ENCODE peak calls at places on chromosomes 3 and 15, in eight cellular contexts. One of them, this sample, is unnamed.

GRCh38 chr3:135248217-135248616 is 453.2 kb downstream of the EPHB1 start:
- DNase-seq in NCI-H460: no peak
- DNase-seq in CMK: no peak
- DNase-seq in iPS-NIHi11: no peak
- DNase-seq in lower lobe of right lung: no peak
- DNase-seq in GM10248: no peak
- DNase-seq in activated gamma-delta T cell: no peak
- DNase-seq in occipital lobe: no peak
- DNase-seq in this sample: no peak

GRCh38 chr3:62755285-62755684 is 119.9 kb downstream of the CADPS start:
- DNase-seq in NCI-H460: no peak
- DNase-seq in CMK: no peak
- DNase-seq in iPS-NIHi11: no peak
- DNase-seq in lower lobe of right lung: no peak
- DNase-seq in GM10248: no peak
- DNase-seq in activated gamma-delta T cell: no peak
- DNase-seq in occipital lobe: no peak
- DNase-seq in this sample: no peak

GRCh38 chr3:170776887-170777551 is 93.0 kb downstream of the RPL22L1 start:
- DNase-seq in NCI-H460: no peak
- DNase-seq in CMK: no peak
- DNase-seq in iPS-NIHi11: no peak
- DNase-seq in lower lobe of right lung: no peak
- DNase-seq in GM10248: no peak
- DNase-seq in activated gamma-delta T cell: no peak
- DNase-seq in occipital lobe: no peak
- DNase-seq in this sample: no peak

GRCh38 chr3:52440671-52441070 is 4.2 kb downstream of the SEMA3G start:
- DNase-seq in NCI-H460: no peak
- DNase-seq in CMK: no peak
- DNase-seq in iPS-NIHi11: no peak
- DNase-seq in lower lobe of right lung: no peak
- DNase-seq in GM10248: no peak
- DNase-seq in activated gamma-delta T cell: no peak
- DNase-seq in occipital lobe: no peak
- DNase-seq in this sample: no peak

GRCh38 chr15:56890038-56890437 is 28.4 kb upstream of the TCF12 start:
- DNase-seq in NCI-H460: no peak
- DNase-seq in CMK: no peak
- DNase-seq in iPS-NIHi11: no peak
- DNase-seq in lower lobe of right lung: no peak
- DNase-seq in GM10248: no peak
- DNase-seq in activated gamma-delta T cell: no peak
- DNase-seq in occipital lobe: no peak
- DNase-seq in this sample: no peak

GRCh38 chr15:101480613-101481380 is 8.7 kb downstream of the PCSK6 start:
- DNase-seq in NCI-H460: no peak
- DNase-seq in CMK: no peak
- DNase-seq in iPS-NIHi11: no peak
- DNase-seq in lower lobe of right lung: no peak
- DNase-seq in GM10248: no peak
- DNase-seq in activated gamma-delta T cell: no peak
- DNase-seq in occipital lobe: no peak
- DNase-seq in this sample: no peak

GRCh38 chr3:99962703-99963102 is 145.0 kb downstream of the CMSS1 start:
- DNase-seq in NCI-H460: no peak
- DNase-seq in CMK: no peak
- DNase-seq in iPS-NIHi11: no peak
- DNase-seq in lower lobe of right lung: no peak
- DNase-seq in GM10248: no peak
- DNase-seq in activated gamma-delta T cell: no peak
- DNase-seq in occipital lobe: no peak
- DNase-seq in this sample: no peak

GRCh38 chr3:123722021-123722420 is 137.2 kb upstream of the HACD2 start:
- DNase-seq in NCI-H460: no peak
- DNase-seq in CMK: no peak
- DNase-seq in iPS-NIHi11: no peak
- DNase-seq in lower lobe of right lung: no peak
- DNase-seq in GM10248: no peak
- DNase-seq in activated gamma-delta T cell: no peak
- DNase-seq in occipital lobe: no peak
- DNase-seq in this sample: no peak

GRCh38 chr15:71448688-71449114 is 333.4 kb downstream of the THSD4 start:
- DNase-seq in NCI-H460: peak
- DNase-seq in CMK: no peak
- DNase-seq in iPS-NIHi11: peak
- DNase-seq in lower lobe of right lung: no peak
- DNase-seq in GM10248: peak
- DNase-seq in activated gamma-delta T cell: no peak
- DNase-seq in occipital lobe: no peak
- DNase-seq in this sample: peak